ENCODE peak calls at places on chromosomes 4 and X, in ten cellular contexts. One of them, this sample, is unnamed.

GRCh38 chr4:86156526-86156925 is 203.3 kb downstream of the MAPK10 start:
- DNase-seq in A549: no peak
- DNase-seq in WTC11: no peak
- DNase-seq in foreskin keratinocyte: no peak
- DNase-seq in tibial artery: no peak
- DNase-seq in cardiac fibroblast: no peak
- DNase-seq in fibroblast of mammary gland: no peak
- DNase-seq in stomach: no peak
- DNase-seq in astrocyte: no peak
- DNase-seq in nephron progenitor cell: no peak
- DNase-seq in this sample: no peak

GRCh38 chr4:78753091-78753490 is 23.1 kb upstream of the BMP2K start:
- DNase-seq in foreskin keratinocyte: no peak
- DNase-seq in A549: no peak
- DNase-seq in nephron progenitor cell: no peak
- DNase-seq in fibroblast of mammary gland: no peak
- DNase-seq in stomach: no peak
- DNase-seq in WTC11: no peak
- DNase-seq in tibial artery: no peak
- DNase-seq in cardiac fibroblast: no peak
- DNase-seq in astrocyte: no peak
- DNase-seq in this sample: no peak

GRCh38 chr4:140049024-140049923 is 104.7 kb downstream of the MAML3 start:
- DNase-seq in fibroblast of mammary gland: peak
- DNase-seq in tibial artery: peak
- DNase-seq in WTC11: peak
- DNase-seq in foreskin keratinocyte: no peak
- DNase-seq in astrocyte: peak
- DNase-seq in A549: peak
- DNase-seq in stomach: peak
- DNase-seq in nephron progenitor cell: peak
- DNase-seq in cardiac fibroblast: peak
- DNase-seq in this sample: peak

GRCh38 chrX:120677017-120677652 is 47.3 kb upstream of the C1GALT1C1 start:
- DNase-seq in fibroblast of mammary gland: peak
- DNase-seq in tibial artery: no peak
- DNase-seq in foreskin keratinocyte: no peak
- DNase-seq in nephron progenitor cell: no peak
- DNase-seq in cardiac fibroblast: no peak
- DNase-seq in WTC11: no peak
- DNase-seq in A549: no peak
- DNase-seq in stomach: no peak
- DNase-seq in astrocyte: no peak
- DNase-seq in this sample: no peak

GRCh38 chr4:23373269-23373668 is 516.6 kb downstream of the PPARGC1A start:
- DNase-seq in tibial artery: no peak
- DNase-seq in astrocyte: peak
- DNase-seq in foreskin keratinocyte: peak
- DNase-seq in stomach: peak
- DNase-seq in nephron progenitor cell: no peak
- DNase-seq in WTC11: no peak
- DNase-seq in A549: peak
- DNase-seq in fibroblast of mammary gland: no peak
- DNase-seq in cardiac fibroblast: peak
- DNase-seq in this sample: no peak

GRCh38 chr4:2363951-2364653 is 54.3 kb downstream of the ZFYVE28 start:
- DNase-seq in nephron progenitor cell: no peak
- DNase-seq in stomach: no peak
- DNase-seq in fibroblast of mammary gland: no peak
- DNase-seq in A549: no peak
- DNase-seq in foreskin keratinocyte: no peak
- DNase-seq in cardiac fibroblast: no peak
- DNase-seq in WTC11: no peak
- DNase-seq in tibial artery: no peak
- DNase-seq in astrocyte: no peak
- DNase-seq in this sample: no peak

GRCh38 chrX:47514553-47515235 is 31.7 kb upstream of the ZNF41 start:
- DNase-seq in A549: peak
- DNase-seq in stomach: no peak
- DNase-seq in tibial artery: no peak
- DNase-seq in foreskin keratinocyte: no peak
- DNase-seq in cardiac fibroblast: peak
- DNase-seq in fibroblast of mammary gland: peak
- DNase-seq in astrocyte: peak
- DNase-seq in WTC11: no peak
- DNase-seq in nephron progenitor cell: no peak
- DNase-seq in this sample: peak

GRCh38 chr4:159043861-159044260 is 59.0 kb upstream of the RAPGEF2 start:
- DNase-seq in stomach: no peak
- DNase-seq in tibial artery: no peak
- DNase-seq in foreskin keratinocyte: no peak
- DNase-seq in fibroblast of mammary gland: no peak
- DNase-seq in WTC11: no peak
- DNase-seq in cardiac fibroblast: no peak
- DNase-seq in astrocyte: no peak
- DNase-seq in nephron progenitor cell: no peak
- DNase-seq in A549: no peak
- DNase-seq in this sample: no peak

DNA sequence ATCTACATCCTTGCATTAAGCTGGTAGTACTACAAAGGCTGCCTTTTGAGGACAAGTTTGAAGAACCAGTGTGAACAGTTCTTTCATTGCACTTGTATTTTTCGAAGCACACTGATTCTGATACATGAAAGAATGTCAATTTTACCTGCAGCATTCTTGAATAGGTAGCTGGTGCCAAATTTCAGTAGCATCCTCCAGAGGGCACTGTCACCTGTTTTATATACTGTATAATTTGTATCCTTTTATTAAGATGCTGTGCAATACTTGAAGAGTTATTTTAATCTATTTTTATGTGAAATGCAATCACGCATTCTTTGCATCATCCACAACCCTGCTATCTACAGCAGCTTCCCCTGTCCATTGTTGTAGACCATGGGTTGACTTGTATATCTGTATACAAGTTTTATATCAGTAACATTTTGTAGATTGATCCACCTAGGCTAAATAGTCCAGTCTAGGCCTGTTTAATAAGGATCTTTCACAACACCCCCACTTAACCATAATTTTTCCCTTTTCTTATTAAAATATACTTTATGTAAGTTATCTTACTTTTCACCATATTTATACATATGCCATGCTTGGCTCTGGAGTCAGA is 325.7 kb downstream of the PCDH7 start:
- DNase-seq in stomach: peak
- DNase-seq in cardiac fibroblast: peak
- DNase-seq in nephron progenitor cell: peak
- DNase-seq in tibial artery: no peak
- DNase-seq in fibroblast of mammary gland: peak
- DNase-seq in WTC11: peak
- DNase-seq in foreskin keratinocyte: peak
- DNase-seq in astrocyte: peak
- DNase-seq in A549: peak
- DNase-seq in this sample: no peak
- TF ChIP-seq CTCF in stomach: no peak
- TF ChIP-seq CTCF in cardiac fibroblast: peak
- TF ChIP-seq CTCF in nephron progenitor cell: peak
- TF ChIP-seq CTCF in tibial artery: peak
- TF ChIP-seq CTCF in fibroblast of mammary gland: peak
- TF ChIP-seq CTCF in WTC11: no peak
- TF ChIP-seq CTCF in foreskin keratinocyte: peak
- TF ChIP-seq CTCF in astrocyte: peak
- TF ChIP-seq CTCF in A549: peak
- TF ChIP-seq CTCF in this sample: peak

GRCh38 chr4:82525287-82525898 is 36.4 kb downstream of the TMEM150C start:
- DNase-seq in astrocyte: no peak
- DNase-seq in stomach: no peak
- DNase-seq in nephron progenitor cell: no peak
- DNase-seq in tibial artery: no peak
- DNase-seq in A549: no peak
- DNase-seq in cardiac fibroblast: no peak
- DNase-seq in fibroblast of mammary gland: no peak
- DNase-seq in WTC11: no peak
- DNase-seq in foreskin keratinocyte: no peak
- DNase-seq in this sample: no peak

GRCh38 chr4:82524570-82525152 is 37.1 kb downstream of the TMEM150C start:
- DNase-seq in A549: no peak
- DNase-seq in fibroblast of mammary gland: peak
- DNase-seq in WTC11: no peak
- DNase-seq in tibial artery: no peak
- DNase-seq in astrocyte: no peak
- DNase-seq in nephron progenitor cell: no peak
- DNase-seq in cardiac fibroblast: no peak
- DNase-seq in stomach: no peak
- DNase-seq in foreskin keratinocyte: no peak
- DNase-seq in this sample: no peak

GRCh38 chr4:82528074-82528473 is 33.7 kb downstream of the TMEM150C start:
- DNase-seq in fibroblast of mammary gland: no peak
- DNase-seq in stomach: no peak
- DNase-seq in WTC11: no peak
- DNase-seq in nephron progenitor cell: no peak
- DNase-seq in foreskin keratinocyte: no peak
- DNase-seq in tibial artery: no peak
- DNase-seq in astrocyte: no peak
- DNase-seq in cardiac fibroblast: no peak
- DNase-seq in A549: no peak
- DNase-seq in this sample: no peak

GRCh38 chr4:82529322-82529721 is 32.5 kb downstream of the TMEM150C start:
- DNase-seq in stomach: no peak
- DNase-seq in tibial artery: no peak
- DNase-seq in astrocyte: no peak
- DNase-seq in fibroblast of mammary gland: no peak
- DNase-seq in cardiac fibroblast: no peak
- DNase-seq in nephron progenitor cell: no peak
- DNase-seq in A549: no peak
- DNase-seq in WTC11: no peak
- DNase-seq in foreskin keratinocyte: no peak
- DNase-seq in this sample: no peak

DNA sequence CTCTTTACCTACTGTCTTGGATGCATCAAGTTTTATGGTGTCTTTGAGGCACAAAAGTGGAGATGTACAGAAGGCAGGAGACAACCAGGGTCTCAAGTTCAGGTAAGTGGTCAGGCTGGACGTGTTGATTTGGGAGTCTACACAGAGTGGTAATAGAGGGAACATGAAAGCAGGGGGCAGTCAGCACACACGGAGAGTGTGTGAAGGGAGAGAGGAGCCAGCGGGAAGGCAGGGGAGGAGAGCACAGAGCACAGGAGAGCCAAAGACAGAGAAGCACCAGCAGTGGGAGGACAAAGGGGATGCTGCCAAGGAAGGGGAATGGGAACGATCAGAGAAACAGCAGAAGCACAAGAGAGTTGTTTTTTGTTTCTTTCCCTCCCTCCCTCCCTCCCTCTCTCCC is 32.9 kb downstream of the TMEM150C start:
- DNase-seq in WTC11: no peak
- DNase-seq in astrocyte: no peak
- DNase-seq in A549: no peak
- DNase-seq in cardiac fibroblast: no peak
- DNase-seq in foreskin keratinocyte: no peak
- DNase-seq in stomach: no peak
- DNase-seq in fibroblast of mammary gland: no peak
- DNase-seq in tibial artery: no peak
- DNase-seq in nephron progenitor cell: no peak
- DNase-seq in this sample: no peak
- TF ChIP-seq CTCF in WTC11: no peak
- TF ChIP-seq CTCF in astrocyte: no peak
- TF ChIP-seq CTCF in A549: no peak
- TF ChIP-seq CTCF in cardiac fibroblast: no peak
- TF ChIP-seq CTCF in foreskin keratinocyte: peak
- TF ChIP-seq CTCF in stomach: no peak
- TF ChIP-seq CTCF in fibroblast of mammary gland: no peak
- TF ChIP-seq CTCF in tibial artery: no peak
- TF ChIP-seq CTCF in nephron progenitor cell: no peak
- TF ChIP-seq CTCF in this sample: no peak

GRCh38 chrX:53481816-53482485 is 47.8 kb upstream of the HSD17B10 start:
- DNase-seq in WTC11: peak
- DNase-seq in cardiac fibroblast: peak
- DNase-seq in tibial artery: peak
- DNase-seq in stomach: peak
- DNase-seq in astrocyte: peak
- DNase-seq in nephron progenitor cell: peak
- DNase-seq in fibroblast of mammary gland: peak
- DNase-seq in A549: peak
- DNase-seq in foreskin keratinocyte: peak
- DNase-seq in this sample: peak
- TF ChIP-seq CTCF in WTC11: peak
- TF ChIP-seq CTCF in cardiac fibroblast: peak
- TF ChIP-seq CTCF in tibial artery: peak
- TF ChIP-seq CTCF in stomach: no peak
- TF ChIP-seq CTCF in astrocyte: peak
- TF ChIP-seq CTCF in nephron progenitor cell: peak
- TF ChIP-seq CTCF in fibroblast of mammary gland: peak
- TF ChIP-seq CTCF in A549: peak
- TF ChIP-seq CTCF in foreskin keratinocyte: peak
- TF ChIP-seq CTCF in this sample: peak

GRCh38 chrX:44267861-44268260 is 75.6 kb downstream of the EFHC2 start:
- DNase-seq in cardiac fibroblast: no peak
- DNase-seq in stomach: no peak
- DNase-seq in A549: no peak
- DNase-seq in fibroblast of mammary gland: no peak
- DNase-seq in foreskin keratinocyte: no peak
- DNase-seq in WTC11: no peak
- DNase-seq in nephron progenitor cell: no peak
- DNase-seq in astrocyte: no peak
- DNase-seq in tibial artery: no peak
- DNase-seq in this sample: no peak

GRCh38 chrX:44267116-44267515 is 76.4 kb downstream of the EFHC2 start:
- DNase-seq in fibroblast of mammary gland: no peak
- DNase-seq in cardiac fibroblast: no peak
- DNase-seq in tibial artery: no peak
- DNase-seq in nephron progenitor cell: no peak
- DNase-seq in astrocyte: peak
- DNase-seq in stomach: no peak
- DNase-seq in WTC11: no peak
- DNase-seq in foreskin keratinocyte: no peak
- DNase-seq in A549: no peak
- DNase-seq in this sample: no peak

GRCh38 chrX:44264936-44265335 is 78.5 kb downstream of the EFHC2 start:
- DNase-seq in tibial artery: no peak
- DNase-seq in astrocyte: no peak
- DNase-seq in foreskin keratinocyte: no peak
- DNase-seq in cardiac fibroblast: no peak
- DNase-seq in stomach: no peak
- DNase-seq in A549: no peak
- DNase-seq in WTC11: no peak
- DNase-seq in fibroblast of mammary gland: no peak
- DNase-seq in nephron progenitor cell: no peak
- DNase-seq in this sample: no peak

GRCh38 chrX:44261286-44261685 is 82.2 kb downstream of the EFHC2 start:
- DNase-seq in WTC11: no peak
- DNase-seq in astrocyte: no peak
- DNase-seq in foreskin keratinocyte: no peak
- DNase-seq in tibial artery: no peak
- DNase-seq in fibroblast of mammary gland: no peak
- DNase-seq in cardiac fibroblast: no peak
- DNase-seq in nephron progenitor cell: no peak
- DNase-seq in A549: no peak
- DNase-seq in stomach: no peak
- DNase-seq in this sample: no peak

DNA sequence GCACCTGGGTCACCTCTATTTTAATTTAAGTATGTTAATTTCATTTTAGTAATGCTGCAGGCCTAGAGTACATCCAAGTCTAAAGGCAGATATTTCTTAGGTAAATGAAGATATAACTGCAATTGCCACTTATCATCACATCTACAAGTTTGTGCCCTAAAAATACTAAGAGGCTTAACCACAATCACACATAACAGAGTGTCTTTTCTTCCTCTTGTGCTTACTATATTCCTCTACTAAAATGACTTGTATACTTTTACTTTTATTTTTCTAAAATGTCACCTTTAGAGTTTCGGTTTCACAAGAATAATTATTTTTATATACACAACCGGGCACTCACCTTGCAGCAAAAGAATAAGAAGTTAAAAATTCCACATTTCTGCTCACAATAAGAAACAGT is 77.9 kb downstream of the EFHC2 start:
- DNase-seq in foreskin keratinocyte: no peak
- DNase-seq in tibial artery: no peak
- DNase-seq in nephron progenitor cell: no peak
- DNase-seq in WTC11: no peak
- DNase-seq in fibroblast of mammary gland: no peak
- DNase-seq in stomach: no peak
- DNase-seq in cardiac fibroblast: no peak
- DNase-seq in A549: no peak
- DNase-seq in astrocyte: no peak
- DNase-seq in this sample: no peak
- TF ChIP-seq CTCF in foreskin keratinocyte: no peak
- TF ChIP-seq CTCF in tibial artery: no peak
- TF ChIP-seq CTCF in nephron progenitor cell: no peak
- TF ChIP-seq CTCF in WTC11: no peak
- TF ChIP-seq CTCF in fibroblast of mammary gland: no peak
- TF ChIP-seq CTCF in stomach: no peak
- TF ChIP-seq CTCF in cardiac fibroblast: no peak
- TF ChIP-seq CTCF in A549: no peak
- TF ChIP-seq CTCF in astrocyte: no peak
- TF ChIP-seq CTCF in this sample: no peak

This sample was measured in HFFc6.